ENCODE peak calls at places on chromosome 19, in eight cellular contexts. One of them, this sample, is unnamed.

GRCh38 chr19:6453951-6454565 is 5.5 kb downstream of the SLC25A23 start:
- DNase-seq in heart left ventricle: no peak
- DNase-seq in A549: no peak
- DNase-seq in uterus: no peak
- DNase-seq in stomach: no peak
- DNase-seq in esophagus squamous epithelium: no peak
- DNase-seq in adrenal gland: no peak
- DNase-seq in sigmoid colon: no peak
- DNase-seq in this sample: no peak

GRCh38 chr19:7618366-7618765 is 11.0 kb downstream of the XAB2 start:
- DNase-seq in heart left ventricle: peak; percentile 19
- DNase-seq in A549: no peak
- DNase-seq in uterus: no peak
- DNase-seq in stomach: peak; percentile 69
- DNase-seq in esophagus squamous epithelium: no peak
- DNase-seq in adrenal gland: peak; percentile 85
- DNase-seq in sigmoid colon: no peak
- DNase-seq in this sample: peak; percentile 94

GRCh38 chr19:12954150-12954962 is 2.7 kb downstream of the GADD45GIP1 start:
- DNase-seq in heart left ventricle: no peak
- DNase-seq in A549: no peak
- DNase-seq in uterus: no peak
- DNase-seq in stomach: no peak
- DNase-seq in esophagus squamous epithelium: no peak
- DNase-seq in adrenal gland: no peak
- DNase-seq in sigmoid colon: no peak
- DNase-seq in this sample: no peak

GRCh38 chr19:12833418-12833746 is 997 bp downstream of the RTBDN start:
- DNase-seq in heart left ventricle: no peak
- DNase-seq in A549: no peak
- DNase-seq in uterus: no peak
- DNase-seq in stomach: no peak
- DNase-seq in esophagus squamous epithelium: no peak
- DNase-seq in adrenal gland: no peak
- DNase-seq in sigmoid colon: no peak
- DNase-seq in this sample: no peak

GRCh38 chr19:13842294-13843103 is 34.4 kb upstream of the NANOS3 start:
- DNase-seq in heart left ventricle: peak; percentile 92
- DNase-seq in A549: no peak
- DNase-seq in uterus: peak; percentile 91
- DNase-seq in stomach: peak; percentile 85
- DNase-seq in esophagus squamous epithelium: no peak
- DNase-seq in adrenal gland: peak; percentile 85
- DNase-seq in sigmoid colon: peak; percentile 97
- DNase-seq in this sample: peak; percentile 87

GRCh38 chr19:29946645-29947044 is 4.6 kb downstream of the URI1 start:
- DNase-seq in heart left ventricle: no peak
- DNase-seq in A549: no peak
- DNase-seq in uterus: no peak
- DNase-seq in stomach: no peak
- DNase-seq in esophagus squamous epithelium: no peak
- DNase-seq in adrenal gland: no peak
- DNase-seq in sigmoid colon: no peak
- DNase-seq in this sample: no peak

GRCh38 chr19:32809754-32810153 is 59.8 kb downstream of the SLC7A9 start:
- DNase-seq in heart left ventricle: no peak
- DNase-seq in A549: no peak
- DNase-seq in uterus: no peak
- DNase-seq in stomach: no peak
- DNase-seq in esophagus squamous epithelium: no peak
- DNase-seq in adrenal gland: no peak
- DNase-seq in sigmoid colon: no peak
- DNase-seq in this sample: no peak

GRCh38 chr19:6632002-6632621 is 37.8 kb downstream of the TNFSF14 start:
- DNase-seq in heart left ventricle: peak; percentile 63
- DNase-seq in A549: peak; percentile 25
- DNase-seq in uterus: peak; percentile 71
- DNase-seq in stomach: peak; percentile 72
- DNase-seq in esophagus squamous epithelium: peak; percentile 13
- DNase-seq in adrenal gland: peak; percentile 59
- DNase-seq in sigmoid colon: peak; percentile 82
- DNase-seq in this sample: no peak

GRCh38 chr19:3041756-3042517 is 12.9 kb upstream of the TLE2 start:
- DNase-seq in heart left ventricle: no peak
- DNase-seq in A549: no peak
- DNase-seq in uterus: peak; percentile 50
- DNase-seq in stomach: no peak
- DNase-seq in esophagus squamous epithelium: no peak
- DNase-seq in adrenal gland: no peak
- DNase-seq in sigmoid colon: no peak
- DNase-seq in this sample: no peak

GRCh38 chr19:2049741-2050348 is 1.2 kb downstream of the MKNK2 start:
- DNase-seq in heart left ventricle: peak; percentile 87
- DNase-seq in A549: no peak
- DNase-seq in uterus: peak; percentile 81
- DNase-seq in stomach: peak; percentile 91
- DNase-seq in esophagus squamous epithelium: no peak
- DNase-seq in adrenal gland: peak; percentile 92
- DNase-seq in sigmoid colon: peak; percentile 95
- DNase-seq in this sample: peak; percentile 97

DNA sequence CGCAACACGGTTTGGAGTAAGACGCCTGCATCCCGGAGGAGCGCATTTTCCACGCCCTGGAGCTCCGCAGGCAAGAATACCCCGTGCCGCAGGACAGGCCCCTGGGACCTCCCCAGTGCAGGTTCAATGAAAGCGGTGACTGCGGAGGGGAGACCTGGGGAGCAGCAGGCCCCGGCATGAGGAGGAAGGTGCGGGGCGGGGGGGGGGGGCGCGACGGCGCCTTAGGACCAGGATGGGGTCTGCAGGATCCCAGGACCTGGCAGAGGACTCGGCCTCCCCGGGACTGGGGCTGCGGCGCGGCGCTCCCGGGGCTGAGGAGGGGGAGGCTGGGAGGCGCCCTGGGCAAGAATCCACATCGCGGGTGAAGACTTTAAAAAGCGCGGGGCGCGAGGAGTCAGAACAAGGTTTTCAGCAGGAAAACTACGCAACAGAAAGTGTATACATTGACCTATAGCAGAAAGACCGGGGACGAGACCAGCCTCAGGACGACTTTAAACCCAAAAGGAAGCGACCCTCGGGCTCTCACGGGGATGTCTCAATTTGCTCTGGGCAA is 428 bp downstream of the ZNF611 start:
- DNase-seq in heart left ventricle: peak; percentile 30
- DNase-seq in A549: no peak
- DNase-seq in uterus: peak; percentile 22
- DNase-seq in stomach: peak; percentile 25
- DNase-seq in esophagus squamous epithelium: no peak
- DNase-seq in adrenal gland: no peak
- DNase-seq in sigmoid colon: peak; percentile 70
- DNase-seq in this sample: peak; percentile 48
- H3K4me1 ChIP-seq in heart left ventricle: peaks cover 19% of the 10 kb centered on the region
- H3K4me1 ChIP-seq in A549: no peaks in the 10 kb centered on the region
- H3K4me1 ChIP-seq in uterus: no peaks in the 10 kb centered on the region
- H3K4me1 ChIP-seq in stomach: peaks cover 20% of the 10 kb centered on the region
- H3K4me1 ChIP-seq in esophagus squamous epithelium: no peaks in the 10 kb centered on the region
- H3K4me1 ChIP-seq in adrenal gland: no peaks in the 10 kb centered on the region
- H3K4me1 ChIP-seq in sigmoid colon: peaks cover 27% of the 10 kb centered on the region
- H3K4me1 ChIP-seq in this sample: no peaks in the 10 kb centered on the region

GRCh38 chr19:42054205-42054604 is 15.8 kb downstream of the GRIK5 start:
- DNase-seq in heart left ventricle: no peak
- DNase-seq in A549: no peak
- DNase-seq in uterus: no peak
- DNase-seq in stomach: no peak
- DNase-seq in esophagus squamous epithelium: no peak
- DNase-seq in adrenal gland: no peak
- DNase-seq in sigmoid colon: no peak
- DNase-seq in this sample: no peak

GRCh38 chr19:42048992-42049391 is 21.0 kb downstream of the GRIK5 start:
- DNase-seq in heart left ventricle: no peak
- DNase-seq in A549: no peak
- DNase-seq in uterus: no peak
- DNase-seq in stomach: no peak
- DNase-seq in esophagus squamous epithelium: no peak
- DNase-seq in adrenal gland: no peak
- DNase-seq in sigmoid colon: no peak
- DNase-seq in this sample: no peak

GRCh38 chr19:42053037-42053935 is 16.7 kb downstream of the GRIK5 start:
- DNase-seq in heart left ventricle: no peak
- DNase-seq in A549: no peak
- DNase-seq in uterus: no peak
- DNase-seq in stomach: no peak
- DNase-seq in esophagus squamous epithelium: no peak
- DNase-seq in adrenal gland: no peak
- DNase-seq in sigmoid colon: no peak
- DNase-seq in this sample: no peak

GRCh38 chr19:42051166-42052115 is 18.6 kb downstream of the GRIK5 start:
- DNase-seq in heart left ventricle: no peak
- DNase-seq in A549: no peak
- DNase-seq in uterus: no peak
- DNase-seq in stomach: peak; percentile 47
- DNase-seq in esophagus squamous epithelium: no peak
- DNase-seq in adrenal gland: no peak
- DNase-seq in sigmoid colon: no peak
- DNase-seq in this sample: no peak

GRCh38 chr19:42052241-42052863 is 17.7 kb downstream of the GRIK5 start:
- DNase-seq in heart left ventricle: no peak
- DNase-seq in A549: no peak
- DNase-seq in uterus: no peak
- DNase-seq in stomach: no peak
- DNase-seq in esophagus squamous epithelium: no peak
- DNase-seq in adrenal gland: no peak
- DNase-seq in sigmoid colon: no peak
- DNase-seq in this sample: no peak
- H3K27ac ChIP-seq in heart left ventricle: no peak overlapping the region
- H3K27ac ChIP-seq in A549: no peak overlapping the region
- H3K27ac ChIP-seq in uterus: no peak overlapping the region
- H3K27ac ChIP-seq in stomach: peak overlapping the region; percentile 56
- H3K27ac ChIP-seq in esophagus squamous epithelium: peak overlapping the region; percentile 87
- H3K27ac ChIP-seq in adrenal gland: no peak overlapping the region
- H3K27ac ChIP-seq in sigmoid colon: no peak overlapping the region
- H3K27ac ChIP-seq in this sample: no peak overlapping the region

DNA sequence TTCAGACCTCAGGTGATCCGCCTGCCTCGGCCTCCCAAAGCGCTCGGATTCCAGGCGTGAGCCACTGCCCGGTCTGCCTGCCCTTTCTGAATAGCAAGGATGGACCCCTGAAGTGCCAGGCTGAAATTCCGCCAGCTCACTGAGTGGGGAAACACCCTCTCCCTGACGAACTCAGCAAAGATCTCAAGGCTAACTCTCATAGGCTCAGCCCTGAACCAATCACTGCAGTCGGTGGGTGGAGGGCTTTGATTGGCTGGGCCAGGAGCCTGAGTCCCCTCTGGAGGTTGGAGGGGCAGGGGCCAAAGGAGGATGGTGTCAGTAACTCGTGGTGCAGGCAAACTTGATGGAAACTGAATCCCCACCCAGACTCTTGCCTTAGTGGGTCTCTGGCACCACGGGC is 11.2 kb upstream of the COMP start:
- DNase-seq in heart left ventricle: no peak
- DNase-seq in A549: no peak
- DNase-seq in uterus: no peak
- DNase-seq in stomach: no peak
- DNase-seq in esophagus squamous epithelium: no peak
- DNase-seq in adrenal gland: no peak
- DNase-seq in sigmoid colon: no peak
- DNase-seq in this sample: no peak
- TF ChIP-seq POLR2A in heart left ventricle: no peak
- TF ChIP-seq POLR2A in A549: no peak
- TF ChIP-seq POLR2A in uterus: no peak
- TF ChIP-seq POLR2A in stomach: no peak
- TF ChIP-seq POLR2A in esophagus squamous epithelium: no peak
- TF ChIP-seq POLR2A in adrenal gland: no peak
- TF ChIP-seq POLR2A in sigmoid colon: no peak
- TF ChIP-seq POLR2A in this sample: no peak

DNA sequence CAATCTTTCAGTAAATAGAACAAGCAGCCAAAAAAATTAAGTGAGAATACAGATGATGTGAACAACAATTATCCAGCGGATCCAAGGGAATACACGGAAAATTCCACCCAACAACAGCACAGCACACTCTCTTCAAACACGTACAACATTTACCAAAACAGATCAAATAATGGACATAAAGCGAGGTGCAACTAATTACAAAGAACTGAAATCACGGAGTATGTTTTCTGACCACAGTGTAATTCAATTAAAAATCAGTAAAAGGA is 26.2 kb downstream of the MIER2 start:
- DNase-seq in heart left ventricle: no peak
- DNase-seq in A549: no peak
- DNase-seq in uterus: no peak
- DNase-seq in stomach: no peak
- DNase-seq in esophagus squamous epithelium: no peak
- DNase-seq in adrenal gland: no peak
- DNase-seq in sigmoid colon: no peak
- DNase-seq in this sample: no peak
- H3K4me1 ChIP-seq in heart left ventricle: peaks cover 3% of the 10 kb centered on the region
- H3K4me1 ChIP-seq in A549: no peaks in the 10 kb centered on the region
- H3K4me1 ChIP-seq in uterus: no peaks in the 10 kb centered on the region
- H3K4me1 ChIP-seq in stomach: no peaks in the 10 kb centered on the region
- H3K4me1 ChIP-seq in esophagus squamous epithelium: no peaks in the 10 kb centered on the region
- H3K4me1 ChIP-seq in adrenal gland: no peaks in the 10 kb centered on the region
- H3K4me1 ChIP-seq in sigmoid colon: no peaks in the 10 kb centered on the region
- H3K4me1 ChIP-seq in this sample: no peaks in the 10 kb centered on the region

GRCh38 chr19:15439821-15440641 is 9.7 kb downstream of the WIZ start:
- DNase-seq in heart left ventricle: no peak
- DNase-seq in A549: no peak
- DNase-seq in uterus: no peak
- DNase-seq in stomach: no peak
- DNase-seq in esophagus squamous epithelium: no peak
- DNase-seq in adrenal gland: no peak
- DNase-seq in sigmoid colon: peak; percentile 60
- DNase-seq in this sample: no peak

GRCh38 chr19:15437355-15438123 is 12.2 kb downstream of the WIZ start:
- DNase-seq in heart left ventricle: no peak
- DNase-seq in A549: no peak
- DNase-seq in uterus: peak; percentile 43
- DNase-seq in stomach: peak; percentile 35
- DNase-seq in esophagus squamous epithelium: no peak
- DNase-seq in adrenal gland: no peak
- DNase-seq in sigmoid colon: no peak
- DNase-seq in this sample: no peak

GRCh38 chr19:15439078-15439799 is 10.5 kb downstream of the WIZ start:
- DNase-seq in heart left ventricle: no peak
- DNase-seq in A549: no peak
- DNase-seq in uterus: no peak
- DNase-seq in stomach: no peak
- DNase-seq in esophagus squamous epithelium: no peak
- DNase-seq in adrenal gland: no peak
- DNase-seq in sigmoid colon: no peak
- DNase-seq in this sample: no peak

GRCh38 chr19:15438124-15438496 is 11.6 kb downstream of the WIZ start:
- DNase-seq in heart left ventricle: no peak
- DNase-seq in A549: no peak
- DNase-seq in uterus: no peak
- DNase-seq in stomach: no peak
- DNase-seq in esophagus squamous epithelium: no peak
- DNase-seq in adrenal gland: no peak
- DNase-seq in sigmoid colon: no peak
- DNase-seq in this sample: no peak

DNA sequence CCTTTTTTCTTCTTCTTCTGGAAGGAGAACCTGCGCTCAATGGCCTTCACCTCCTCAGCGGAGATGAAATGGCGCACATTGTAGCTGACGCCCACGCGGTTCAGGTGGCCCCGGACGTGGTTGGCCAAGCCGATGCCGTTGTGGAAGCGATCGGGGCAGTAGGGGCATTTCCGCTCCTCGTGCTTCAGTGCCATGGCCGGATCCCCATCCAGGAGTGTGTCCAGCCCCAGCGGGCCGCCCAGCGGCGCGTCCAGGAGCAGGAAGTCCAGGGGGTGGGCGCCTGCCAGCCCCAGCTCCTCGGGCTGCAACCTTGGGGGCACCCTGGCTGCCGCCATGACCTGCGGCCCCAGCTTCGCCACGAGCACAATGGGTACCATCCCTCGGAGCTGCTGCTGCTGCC is 11.2 kb downstream of the WIZ start:
- DNase-seq in heart left ventricle: no peak
- DNase-seq in A549: no peak
- DNase-seq in uterus: no peak
- DNase-seq in stomach: no peak
- DNase-seq in esophagus squamous epithelium: no peak
- DNase-seq in adrenal gland: no peak
- DNase-seq in sigmoid colon: peak; percentile 50
- DNase-seq in this sample: no peak
- H3K27ac ChIP-seq in heart left ventricle: no peak overlapping the region
- H3K27ac ChIP-seq in A549: no peak overlapping the region
- H3K27ac ChIP-seq in uterus: peak overlapping the region; percentile 69
- H3K27ac ChIP-seq in stomach: no peak overlapping the region
- H3K27ac ChIP-seq in esophagus squamous epithelium: no peak overlapping the region
- H3K27ac ChIP-seq in adrenal gland: no peak overlapping the region
- H3K27ac ChIP-seq in sigmoid colon: peak overlapping the region; percentile 53
- H3K27ac ChIP-seq in this sample: no peak overlapping the region

This sample was measured in right lobe of liver.